ENCODE peak calls at places on chromosome 16, in six cellular contexts. G is H9, Q is IMR-90, H is mesenchymal stem cell, N is H1, X is neuronal stem cell. Z is an unnamed sample.

GRCh38 chr16:15618392-15618791 is 24.6 kb downstream of the MARF1 start:
- DNase-seq in Q (peak), X (no peak), H (no peak), N (no peak), G (no peak), Z (no peak)

GRCh38 chr16:21159281-21159951 is 942 bp downstream of the LDAF1 start:
- DNase-seq in G (peak), H (peak), X (peak), N (peak), Q (no peak), Z (peak)

GRCh38 chr16:61684566-61684965 is 351.7 kb downstream of the CDH8 start:
- DNase-seq in X (no peak), N (no peak), H (no peak), Q (no peak), G (no peak), Z (no peak)

GRCh38 chr16:78230832-78231231 is 131.4 kb downstream of the WWOX start:
- DNase-seq in Q (peak), G (no peak), H (peak), N (no peak), X (no peak), Z (no peak)

GRCh38 chr16:87970206-87970605 is 19.0 kb downstream of the BANP start:
- DNase-seq in Q (peak), N (no peak), H (no peak), X (no peak), G (no peak), Z (peak)

GRCh38 chr16:14249291-14250032 is 178.3 kb downstream of the MRTFB start:
- DNase-seq in G (no peak), H (peak), N (peak), Q (peak), X (peak), Z (peak)

GRCh38 chr16:30675133-30675532 is 16.9 kb downstream of the FBRS start:
- DNase-seq in H (no peak), X (no peak), N (no peak), Q (no peak), G (no peak), Z (no peak)

GRCh38 chr16:26614102-26614864 is 452.4 kb upstream of the C16orf82 start:
- DNase-seq in X (no peak), H (no peak), N (no peak), G (peak), Q (no peak), Z (no peak)

GRCh38 chr16:61419771-61420170 is 616.5 kb downstream of the CDH8 start:
- DNase-seq in Q (no peak), N (no peak), X (no peak), H (no peak), G (no peak), Z (no peak)

GRCh38 chr16:66902648-66903543 is 15.8 kb downstream of the CDH16 start:
- DNase-seq in G (no peak), H (no peak), N (no peak), X (no peak), Q (no peak), Z (no peak)

GRCh38 chr16:228151-228855 is 946 bp downstream of the LUC7L start:
- DNase-seq in X (no peak), Q (peak), H (no peak), G (no peak), N (no peak), Z (no peak)

GRCh38 chr16:14111713-14112538 is 40.8 kb downstream of the MRTFB start:
- DNase-seq in H (no peak), G (no peak), Q (no peak), N (no peak), X (no peak), Z (no peak)

GRCh38 chr16:11639925-11640899 is 28.0 kb upstream of the SNN start:
- DNase-seq in X (no peak), G (peak), N (no peak), H (peak), Q (peak), Z (peak)

GRCh38 chr16:3214904-3215600 is 19.9 kb downstream of the ZNF200 start:
- DNase-seq in H (no peak), G (no peak), Q (no peak), N (no peak), X (no peak), Z (no peak)

GRCh38 chr16:75658175-75658574 is 10.6 kb downstream of the TERF2IP start:
- DNase-seq in Q (no peak), N (no peak), G (no peak), H (no peak), X (no peak), Z (no peak)

GRCh38 chr16:81519298-81520150 is 74.9 kb downstream of the CMIP start:
- DNase-seq in N (no peak), X (no peak), G (no peak), H (no peak), Q (no peak), Z (peak)

GRCh38 chr16:88688013-88688778 is 1.9 kb upstream of the SNAI3 start:
- DNase-seq in X (no peak), G (no peak), Q (no peak), N (no peak), H (no peak), Z (no peak)

DNA sequence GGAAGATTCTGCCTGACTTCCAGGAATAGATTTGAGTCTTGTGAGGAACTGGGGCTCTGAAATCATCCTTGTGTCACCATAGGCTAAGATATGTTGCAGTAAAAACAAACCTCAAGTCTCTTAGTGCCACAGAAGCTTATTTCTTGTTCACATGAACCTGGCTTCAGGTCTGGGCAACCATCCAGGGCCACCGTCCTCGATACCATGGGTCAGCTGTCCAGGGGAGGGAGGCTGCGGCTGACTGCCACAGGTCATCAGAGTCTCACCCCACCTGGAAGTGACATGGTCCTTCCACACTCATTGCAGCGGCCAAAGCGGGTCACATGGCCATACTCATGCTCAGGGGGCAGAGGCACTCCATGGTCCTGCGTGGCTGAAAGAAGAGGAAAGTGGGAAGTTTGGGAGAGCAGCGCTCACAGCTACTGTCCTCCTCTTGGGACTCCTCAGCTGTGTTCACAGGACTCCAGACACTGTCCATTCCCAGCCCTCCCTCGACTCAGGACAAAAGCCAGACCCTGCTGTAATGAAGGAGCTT is 284.5 kb downstream of the CBLN1 start:
- DNase-seq in N (no peak), H (no peak), X (no peak), Q (no peak), G (no peak), Z (no peak)
- H4K91ac ChIP-seq in N (no peak), H (no peak), X (no peak), Q (no peak), G (no peak), Z (no peak)

GRCh38 chr16:19555938-19556778 is 655 bp downstream of the VPS35L start:
- DNase-seq in X (peak), N (peak), G (peak), Q (peak), H (peak), Z (peak)
- H4K8ac ChIP-seq in X (peak), N (peak), G (no peak), Q (peak), H (peak), Z (peak)

GRCh38 chr16:53565300-53565699 is 62.3 kb upstream of the AKTIP start:
- DNase-seq in Q (no peak), N (no peak), H (no peak), G (no peak), X (no peak), Z (peak)

GRCh38 chr16:53566568-53566967 is 63.6 kb upstream of the AKTIP start:
- DNase-seq in Q (no peak), N (no peak), X (no peak), G (no peak), H (no peak), Z (no peak)

GRCh38 chr16:53558665-53559064 is 55.7 kb upstream of the AKTIP start:
- DNase-seq in G (no peak), N (no peak), X (no peak), H (no peak), Q (no peak), Z (no peak)

GRCh38 chr16:53559552-53559951 is 56.5 kb upstream of the AKTIP start:
- DNase-seq in G (no peak), Q (no peak), H (no peak), N (no peak), X (no peak), Z (no peak)

DNA sequence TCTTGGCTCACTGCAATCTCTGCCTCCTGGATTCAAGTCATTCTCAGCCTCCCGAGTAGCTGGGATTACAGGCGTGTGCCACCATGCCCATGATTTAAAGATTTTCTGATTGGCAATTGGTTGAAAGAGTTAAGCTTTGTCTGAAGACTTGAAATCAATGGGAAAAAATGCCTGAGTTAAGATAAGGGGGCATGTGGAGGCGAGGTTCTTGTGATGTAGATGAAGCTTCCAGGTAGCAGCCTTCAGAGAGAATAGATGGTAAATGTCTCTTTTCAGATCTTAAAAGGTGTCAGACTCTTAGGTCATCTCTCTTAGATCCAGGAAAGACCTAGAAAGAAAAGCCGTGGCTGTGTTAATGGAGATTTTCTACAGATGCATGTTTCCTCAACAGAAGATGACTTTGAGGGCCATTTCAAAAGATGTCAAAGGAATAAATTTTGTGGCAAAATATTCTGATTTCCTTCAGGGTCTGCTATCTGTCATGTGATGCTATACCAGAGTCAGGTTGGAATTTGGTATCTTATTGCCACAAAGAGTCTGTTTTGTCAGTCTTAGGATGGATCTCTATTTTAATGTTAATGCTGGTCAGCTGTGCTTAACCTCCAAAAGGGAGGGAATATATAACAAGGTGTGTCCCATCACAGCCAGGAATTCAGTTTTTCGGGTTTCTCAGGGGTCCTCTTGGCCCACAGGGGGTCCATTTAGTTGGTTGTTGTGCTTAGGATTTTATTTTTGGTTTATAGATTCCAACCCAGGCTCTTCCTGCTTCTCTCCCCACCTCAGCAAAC is 58.3 kb upstream of the AKTIP start:
- DNase-seq in X (no peak), Q (no peak), N (no peak), G (no peak), H (no peak), Z (no peak)
- H2BK120ac ChIP-seq in X (no peak), Q (no peak), N (peak), G (no peak), H (no peak), Z (no peak)

DNA sequence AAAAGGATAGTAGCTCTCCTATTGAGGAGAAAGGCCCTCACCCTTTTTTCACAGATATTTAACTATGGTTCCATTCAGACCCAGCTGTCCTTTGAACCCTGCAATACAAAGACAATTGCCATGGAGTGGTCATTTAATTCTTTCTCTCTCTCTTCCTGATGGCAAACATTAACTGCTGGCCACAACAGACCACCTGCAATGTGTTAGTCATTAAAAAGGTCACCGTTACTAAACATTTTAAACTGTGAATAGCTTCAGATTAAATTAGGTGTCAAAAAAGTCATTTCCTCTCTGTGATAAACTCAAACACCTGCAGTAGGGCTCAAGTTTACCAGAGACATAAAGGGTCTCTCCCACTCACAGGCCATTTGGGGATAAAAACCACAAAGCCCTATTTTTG is 697.2 kb downstream of the TOX3 start:
- DNase-seq in H (no peak), X (no peak), N (no peak), Q (no peak), G (no peak), Z (no peak)
- H4K91ac ChIP-seq in H (no peak), X (no peak), N (no peak), Q (no peak), G (no peak), Z (no peak)